ENCODE peak calls at places on chromosome 1, in four cellular contexts. Y is mesenchymal stem cell, G is Karpas-422, V is K562. I is an unnamed sample.

GRCh38 chr1:36109041-36109679 is 15.9 kb downstream of the COL8A2 start:
- DNase-seq in G (no peak), Y (peak; percentile 69), V (no peak), I (peak; percentile 76)

GRCh38 chr1:190176776-190177175 is 300.9 kb downstream of the BRINP3 start:
- DNase-seq in Y (no peak), G (no peak), V (no peak), I (no peak)

GRCh38 chr1:84715620-84716019 is 25.4 kb upstream of the SSX2IP start:
- DNase-seq in Y (no peak), G (no peak), V (no peak), I (no peak)

GRCh38 chr1:179353546-179353945 is 12.2 kb upstream of the AXDND1 start:
- DNase-seq in G (no peak), Y (peak; percentile 85), V (no peak), I (peak; percentile 21)

GRCh38 chr1:185541861-185542260 is 192.3 kb upstream of the HMCN1 start:
- DNase-seq in V (no peak), Y (peak; percentile 71), G (no peak), I (no peak)

GRCh38 chr1:71721532-71721931 is 560.8 kb downstream of the NEGR1 start:
- DNase-seq in V (no peak), Y (no peak), G (no peak), I (no peak)

GRCh38 chr1:171805395-171806115 is 24.1 kb downstream of the METTL13 start:
- DNase-seq in G (no peak), V (no peak), Y (no peak), I (no peak)

GRCh38 chr1:220498188-220498587 is 29.7 kb upstream of the MARK1 start:
- DNase-seq in Y (no peak), G (no peak), V (no peak), I (peak; percentile 92)

GRCh38 chr1:171754381-171754705 is 12.5 kb upstream of the VAMP4 start:
- DNase-seq in G (no peak), Y (peak; percentile 67), V (peak; percentile 50), I (peak; percentile 75)

GRCh38 chr1:67053535-67053784 is 488 bp downstream of the SLC35D1 start:
- DNase-seq in G (peak; percentile 78), Y (no peak), V (peak; percentile 72), I (no peak)

GRCh38 chr1:215539803-215540575 is 27.1 kb upstream of the KCTD3 start:
- DNase-seq in Y (no peak), V (no peak), G (no peak), I (no peak)

GRCh38 chr1:64042331-64043100 is 160.9 kb upstream of the UBE2U start:
- DNase-seq in Y (peak; percentile 73), G (no peak), V (no peak), I (peak; percentile 96)

GRCh38 chr1:93111561-93111960 is 32.5 kb downstream of the MTF2 start:
- DNase-seq in G (no peak), V (no peak), Y (peak; percentile 12), I (no peak)

DNA sequence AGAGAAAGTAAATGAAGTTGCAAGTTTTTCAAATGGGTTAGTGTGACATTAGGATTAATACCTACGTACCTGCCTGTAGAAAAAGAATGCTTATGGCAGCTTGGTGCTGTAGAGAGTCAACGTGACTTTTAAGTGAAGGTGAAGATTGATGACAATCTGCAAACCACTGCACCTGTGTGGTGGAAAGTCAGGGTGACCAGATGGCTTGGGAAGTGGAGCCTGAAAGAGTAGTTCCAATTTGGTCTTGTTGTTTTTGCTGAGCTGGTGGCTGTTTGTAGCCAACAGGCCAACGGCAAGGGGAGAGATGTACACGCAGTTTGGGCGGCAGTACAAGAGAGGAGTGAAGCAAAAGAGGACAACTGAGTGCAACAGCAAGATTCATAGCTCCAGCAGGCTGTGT is 78.1 kb upstream of the JAK1 start:
- DNase-seq in G (no peak), V (no peak), Y (no peak), I (no peak)
- H3K4me2 ChIP-seq in G (no peak overlapping the region), V (no peak overlapping the region), Y (no peak overlapping the region), I (no peak overlapping the region)

DNA sequence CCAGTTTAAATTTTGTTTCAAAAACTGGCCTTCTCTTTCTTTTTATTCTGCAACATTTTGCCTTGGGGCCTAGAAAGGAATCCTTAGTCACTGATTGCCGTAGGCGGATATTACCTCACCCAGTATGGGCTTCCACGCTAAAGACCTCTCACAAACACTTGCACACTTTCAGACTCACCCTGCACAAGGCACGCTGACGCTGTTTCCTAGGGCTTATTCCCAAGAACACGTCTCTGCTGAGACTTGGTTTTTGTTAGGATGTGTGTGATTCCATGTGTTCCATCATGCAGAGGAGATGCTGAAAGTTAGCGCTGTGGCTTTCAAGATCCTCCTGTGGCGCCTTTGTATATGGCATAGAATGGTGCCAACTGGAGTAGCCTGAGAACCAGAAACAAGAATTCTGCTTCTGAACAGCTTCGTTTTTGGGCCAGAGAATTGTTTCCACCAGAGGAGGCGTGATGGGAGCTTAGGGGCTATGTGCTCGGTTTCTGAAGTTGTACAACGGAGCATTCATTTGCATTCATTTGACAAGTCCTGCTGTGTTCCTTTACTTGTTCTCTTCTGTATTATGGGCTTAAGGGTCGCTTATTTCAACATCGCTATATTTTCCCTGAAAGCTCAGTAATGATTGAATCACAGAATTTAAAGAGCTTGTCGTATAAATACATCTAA is 297.0 kb downstream of the DISC1 start:
- DNase-seq in V (no peak), G (no peak), Y (no peak), I (peak; percentile 45)
- H2AFZ ChIP-seq in V (no peak overlapping the region), G (no peak overlapping the region), Y (no peak overlapping the region), I (peak overlapping the region; percentile 11)

GRCh38 chr1:202088216-202088615 is 34.5 kb upstream of the GPR37L1 start:
- DNase-seq in G (no peak), Y (no peak), V (peak; percentile 9), I (no peak)

GRCh38 chr1:202085682-202086373 is 36.9 kb upstream of the GPR37L1 start:
- DNase-seq in Y (peak; percentile 42), V (peak; percentile 9), G (no peak), I (no peak)

GRCh38 chr1:202084791-202085681 is 37.7 kb upstream of the GPR37L1 start:
- DNase-seq in Y (no peak), G (no peak), V (peak; percentile 13), I (peak; percentile 45)

GRCh38 chr1:202090994-202091393 is 31.7 kb upstream of the GPR37L1 start:
- DNase-seq in Y (no peak), V (no peak), G (no peak), I (no peak)

GRCh38 chr1:202086579-202087350 is 36.0 kb upstream of the GPR37L1 start:
- DNase-seq in Y (no peak), G (no peak), V (peak; percentile 16), I (no peak)
- H3K4me2 ChIP-seq in Y (no peak overlapping the region), G (no peak overlapping the region), V (no peak overlapping the region), I (no peak overlapping the region)

DNA sequence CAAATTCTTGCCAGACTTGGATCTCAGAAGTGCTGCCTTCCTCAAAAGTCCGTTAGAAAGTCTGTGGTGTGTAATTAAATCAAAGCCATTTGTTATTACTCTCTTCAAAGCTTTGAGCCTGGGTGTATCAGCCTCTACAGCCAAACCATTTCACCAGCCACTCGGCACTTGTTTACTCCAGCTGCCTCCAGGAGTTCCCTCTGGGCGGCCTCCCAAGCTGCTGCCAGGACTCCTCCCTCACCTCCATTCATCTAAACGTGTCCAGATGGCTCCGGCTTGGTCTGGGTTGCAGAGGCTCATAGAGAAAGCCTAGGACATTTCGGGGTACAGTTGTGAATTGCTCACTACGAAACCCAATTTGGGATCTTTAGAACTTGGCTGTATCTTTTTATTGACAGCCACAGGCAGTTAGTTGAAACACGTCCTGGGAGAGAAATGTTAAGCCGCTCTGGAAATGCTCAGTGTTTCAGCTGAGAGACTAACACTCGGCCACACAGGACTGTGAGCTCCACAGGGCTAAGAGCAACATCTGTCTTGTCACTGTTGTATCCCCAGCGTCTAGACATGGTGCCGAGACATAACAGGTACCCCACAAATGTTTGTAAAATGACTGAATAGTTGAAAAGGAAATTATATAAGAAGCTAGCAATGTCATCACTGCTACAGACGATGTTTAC is 116.9 kb upstream of the NGF start:
- DNase-seq in V (no peak), G (no peak), Y (no peak), I (no peak)
- H2AFZ ChIP-seq in V (no peak overlapping the region), G (no peak overlapping the region), Y (no peak overlapping the region), I (no peak overlapping the region)

GRCh38 chr1:160208179-160209040 is 3.2 kb downstream of the PEA15 start:
- DNase-seq in Y (peak; percentile 32), G (no peak), V (no peak), I (no peak)

GRCh38 chr1:160209041-160209655 is 4.0 kb downstream of the PEA15 start:
- DNase-seq in Y (no peak), V (no peak), G (no peak), I (no peak)

GRCh38 chr1:160211010-160211790 is 6.0 kb downstream of the PEA15 start:
- DNase-seq in G (no peak), Y (no peak), V (no peak), I (no peak)

GRCh38 chr1:160210563-160210962 is 5.4 kb downstream of the PEA15 start:
- DNase-seq in G (no peak), Y (no peak), V (no peak), I (no peak)

DNA sequence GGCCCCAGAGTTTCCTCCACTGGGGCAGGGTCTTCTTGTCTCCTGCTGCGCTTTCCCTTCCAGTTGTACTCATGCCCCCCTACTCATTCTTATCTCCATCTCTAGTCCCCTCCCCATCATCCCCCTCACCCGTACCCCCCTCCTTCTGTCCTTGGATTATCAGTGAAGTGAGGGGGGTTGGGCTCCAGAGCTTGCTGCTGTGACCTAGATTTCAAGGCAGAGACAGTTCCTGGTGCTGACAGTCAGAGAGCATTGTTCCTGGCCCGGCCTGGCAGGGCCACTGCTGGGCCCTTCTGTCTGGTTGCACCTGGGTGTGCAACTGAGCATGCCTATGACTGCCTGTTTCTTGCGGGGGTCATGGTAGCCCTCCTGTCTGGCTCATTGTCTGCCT is 4.5 kb downstream of the PEA15 start:
- DNase-seq in G (no peak), Y (no peak), V (no peak), I (no peak)
- H3K4me2 ChIP-seq in G (no peak overlapping the region), Y (no peak overlapping the region), V (no peak overlapping the region), I (no peak overlapping the region)

GRCh38 chr1:109619655-109620395 is at the start of gene AMPD2:
- DNase-seq in G (peak; percentile 94), Y (peak; percentile 93), V (peak; percentile 95), I (peak; percentile 77)

GRCh38 chr1:109620890-109621289 is 1.3 kb downstream of the AMPD2 start:
- DNase-seq in V (peak; percentile 93), Y (peak; percentile 98), G (peak; percentile 98), I (peak; percentile 80)

GRCh38 chr1:109619405-109619654 is at the start of gene GNAT2:
- DNase-seq in Y (no peak), G (no peak), V (no peak), I (no peak)

GRCh38 chr1:109621402-109622101 is 1.9 kb downstream of the AMPD2 start:
- DNase-seq in V (no peak), G (no peak), Y (no peak), I (no peak)

DNA sequence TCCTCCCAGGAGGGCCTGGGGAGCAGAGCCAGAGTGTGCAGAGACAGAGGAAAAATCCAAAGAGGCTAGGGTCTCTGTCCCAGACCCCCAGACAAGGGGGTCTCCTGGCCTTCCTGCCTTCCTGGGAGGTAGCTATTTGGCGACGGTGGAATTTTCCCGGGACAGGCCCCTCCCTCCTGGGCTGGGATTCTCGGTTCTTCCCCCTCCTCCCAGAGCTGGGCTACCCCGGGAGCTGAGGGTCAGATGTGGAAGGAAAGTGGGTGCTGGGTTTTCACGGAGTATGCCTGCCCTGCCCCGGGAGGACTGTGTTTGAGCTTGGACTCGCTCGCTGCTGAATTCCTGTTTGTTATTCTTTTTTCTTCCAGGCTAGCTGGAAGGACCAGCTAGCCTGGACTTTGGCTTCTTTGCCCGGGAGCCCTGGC is 770 bp downstream of the AMPD2 start:
- DNase-seq in G (no peak), V (peak; percentile 61), Y (peak; percentile 85), I (peak; percentile 40)
- H2AFZ ChIP-seq in G (no peak overlapping the region), V (peak overlapping the region; percentile 96), Y (peak overlapping the region; percentile 33), I (peak overlapping the region; percentile 84)

GRCh38 chr1:9275161-9275560 is 17.5 kb upstream of the SPSB1 start:
- DNase-seq in Y (no peak), G (no peak), V (no peak), I (no peak)
- H3K4me2 ChIP-seq in Y (no peak overlapping the region), G (no peak overlapping the region), V (no peak overlapping the region), I (no peak overlapping the region)

I was measured in mammary epithelial cell.